ENCODE peak calls at places on chromosomes 6 and 20, in ten cellular contexts. S, Y, W, V, L, D, U, Q, P and F are unnamed samples.

GRCh38 chr6:15107644-15108382 is 138.1 kb upstream of the JARID2 start:
- DNase-seq in L (no peak), S (no peak), U (no peak), P (no peak), W (no peak), D (no peak), Q (no peak), V (no peak), Y (no peak), F (no peak)

GRCh38 chr6:14502551-14502950 is 385.0 kb downstream of the CD83 start:
- DNase-seq in W (no peak), L (peak), U (no peak), S (no peak), Y (no peak), Q (no peak), P (no peak), D (no peak), V (no peak), F (no peak)

GRCh38 chr6:106256201-106256968 is 69.2 kb downstream of the ATG5 start:
- DNase-seq in V (peak), L (peak), D (no peak), Q (no peak), U (no peak), P (no peak), W (no peak), Y (no peak), S (no peak), F (no peak)

GRCh38 chr20:46400828-46401477 is 5.5 kb downstream of the ELMO2 start:
- DNase-seq in U (no peak), W (no peak), S (peak), Y (no peak), L (peak), D (no peak), V (peak), Q (peak), P (no peak), F (peak)

GRCh38 chr6:87742106-87742505 is 40.1 kb upstream of the AKIRIN2 start:
- DNase-seq in S (peak), Q (no peak), Y (peak), P (no peak), U (no peak), V (no peak), L (no peak), D (peak), W (no peak), F (no peak)

GRCh38 chr6:86943819-86944407 is 6.6 kb downstream of the HTR1E start:
- DNase-seq in Y (no peak), U (no peak), D (no peak), W (no peak), Q (no peak), P (no peak), V (no peak), S (no peak), L (no peak), F (no peak)

GRCh38 chr6:133070410-133071043 is 170.6 kb upstream of the EYA4 start:
- DNase-seq in V (no peak), P (no peak), Y (no peak), U (no peak), W (no peak), S (no peak), Q (no peak), L (no peak), D (no peak), F (no peak)

GRCh38 chr20:38315290-38315966 is 11.5 kb downstream of the BPI start:
- DNase-seq in Y (no peak), U (no peak), V (peak), W (no peak), Q (peak), P (no peak), L (peak), D (no peak), S (no peak), F (no peak)

GRCh38 chr6:95408111-95408510 is 169.2 kb upstream of the MANEA start:
- DNase-seq in U (no peak), D (no peak), V (no peak), S (no peak), P (no peak), Y (no peak), Q (no peak), L (no peak), W (no peak), F (no peak)

GRCh38 chr6:155486795-155487294 is 31.2 kb upstream of the NOX3 start:
- DNase-seq in W (no peak), U (no peak), D (no peak), P (no peak), L (no peak), V (no peak), S (no peak), Y (no peak), Q (no peak), F (no peak)

GRCh38 chr20:35004749-35005462 is 49.2 kb downstream of the MYH7B start:
- DNase-seq in S (no peak), P (peak), Q (no peak), V (no peak), D (no peak), U (peak), W (no peak), L (no peak), Y (no peak), F (no peak)

GRCh38 chr6:12026120-12026519 is 14.0 kb downstream of the HIVEP1 start:
- DNase-seq in W (no peak), L (no peak), D (no peak), U (no peak), S (no peak), Q (peak), V (no peak), P (no peak), Y (no peak), F (no peak)

GRCh38 chr20:20702330-20703245 is 9.9 kb downstream of the RALGAPA2 start:
- DNase-seq in S (no peak), U (no peak), Y (no peak), V (no peak), W (no peak), L (no peak), P (no peak), D (no peak), Q (no peak), F (no peak)

GRCh38 chr20:20697325-20697845 is 15.1 kb downstream of the RALGAPA2 start:
- DNase-seq in L (no peak), Y (no peak), Q (no peak), D (no peak), P (no peak), W (no peak), V (no peak), U (no peak), S (no peak), F (no peak)

GRCh38 chr20:20699917-20700316 is 12.5 kb downstream of the RALGAPA2 start:
- DNase-seq in S (no peak), D (no peak), L (no peak), Y (no peak), V (no peak), U (no peak), W (no peak), P (no peak), Q (no peak), F (no peak)

GRCh38 chr20:20695250-20695816 is 17.1 kb downstream of the RALGAPA2 start:
- DNase-seq in P (no peak), S (no peak), W (no peak), D (no peak), L (no peak), V (no peak), Y (no peak), U (no peak), Q (no peak), F (no peak)

GRCh38 chr20:20699144-20699543 is 13.3 kb downstream of the RALGAPA2 start:
- DNase-seq in P (no peak), Y (no peak), S (no peak), W (no peak), U (no peak), V (no peak), D (no peak), Q (no peak), L (peak), F (no peak)
- TF ChIP-seq CTCF in P (no peak), Y (no peak), S (no peak), W (no peak), U (no peak), V (no peak), D (no peak), Q (no peak), L (no peak), F (no peak)

DNA sequence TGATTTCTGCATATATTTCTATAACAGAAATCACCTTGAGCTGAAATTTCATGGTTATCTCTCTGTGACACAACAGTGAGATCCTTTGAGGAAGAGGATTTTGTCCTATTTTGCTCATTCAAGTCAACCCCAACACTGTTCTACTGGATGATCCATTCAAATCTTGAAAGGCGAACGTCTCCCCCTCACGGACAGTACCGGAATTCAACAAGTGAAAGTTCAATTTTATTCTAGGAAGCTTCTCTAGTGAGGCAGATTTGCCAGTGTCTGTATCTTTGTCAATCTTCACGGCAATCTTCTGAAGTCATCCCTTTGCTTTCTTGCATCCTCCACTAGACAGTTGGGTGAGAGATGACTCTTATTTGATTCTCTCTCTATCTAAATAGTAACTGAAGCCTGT is 91.7 kb upstream of the PDE7B start:
- DNase-seq in S (peak), V (no peak), P (no peak), Y (no peak), L (peak), Q (peak), U (no peak), W (no peak), D (no peak), F (no peak)
- TF ChIP-seq CTCF in S (no peak), V (no peak), P (no peak), Y (no peak), L (peak), Q (peak), U (no peak), W (no peak), D (no peak), F (no peak)

GRCh38 chr6:2749972-2750600 is 636 bp downstream of the MYLK4 start:
- DNase-seq in V (peak), P (no peak), W (peak), Q (peak), Y (peak), D (peak), L (peak), S (peak), U (peak), F (peak)
- TF ChIP-seq CTCF in V (peak), P (peak), W (peak), Q (peak), Y (peak), D (peak), L (peak), S (peak), U (peak), F (peak)

DNA sequence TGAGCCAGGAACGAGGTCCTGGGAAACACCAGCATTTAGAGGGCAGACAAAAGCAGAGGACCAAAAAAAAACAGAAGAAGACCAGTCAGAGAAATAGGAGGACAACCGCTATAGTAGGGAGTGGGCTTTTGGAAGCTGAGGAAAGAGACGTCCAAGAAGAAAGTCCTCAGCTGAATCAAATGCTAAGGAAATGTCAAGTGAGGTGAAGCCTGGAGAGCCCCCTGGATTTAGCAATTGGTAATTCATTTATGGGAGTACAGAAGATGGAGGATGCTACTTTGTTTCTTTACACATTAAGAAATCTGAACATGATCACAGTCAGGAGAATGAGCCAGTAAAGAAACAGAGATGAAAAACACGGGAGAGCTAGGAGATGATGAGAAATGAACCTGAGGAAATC is 41.1 kb downstream of the LRP11 start:
- DNase-seq in W (no peak), U (no peak), S (no peak), D (no peak), P (no peak), L (no peak), Y (no peak), V (no peak), Q (no peak), F (no peak)
- TF ChIP-seq CTCF in W (no peak), U (no peak), S (no peak), D (no peak), P (no peak), L (no peak), Y (no peak), V (peak), Q (peak), F (no peak)

GRCh38 chr6:71444222-71444621 is 155.6 kb downstream of the OGFRL1 start:
- DNase-seq in Q (no peak), W (no peak), L (peak), V (no peak), P (no peak), D (no peak), Y (no peak), U (no peak), S (no peak), F (no peak)
- TF ChIP-seq CTCF in Q (no peak), W (no peak), L (peak), V (no peak), P (peak), D (no peak), Y (no peak), U (no peak), S (no peak), F (no peak)

DNA sequence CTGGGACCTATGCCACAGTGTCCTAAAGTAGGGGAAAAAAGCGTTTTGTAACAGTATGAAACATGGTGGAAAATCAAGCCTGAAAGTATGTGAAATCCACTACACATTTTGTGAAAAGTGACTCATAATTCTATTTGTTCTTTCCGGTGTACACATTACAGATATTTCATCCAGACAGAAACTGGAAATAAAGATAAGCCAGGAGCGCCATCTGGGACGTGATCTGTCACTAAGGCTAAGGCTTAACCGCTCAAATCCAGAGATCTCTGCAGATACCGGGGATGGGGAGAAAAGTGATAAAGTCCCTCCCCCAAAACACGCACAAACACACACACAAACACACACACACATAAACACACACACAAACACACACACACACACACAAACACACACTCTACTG is 26.6 kb upstream of the SRSF6 start:
- DNase-seq in Y (no peak), V (no peak), W (no peak), U (no peak), P (no peak), Q (peak), D (no peak), S (no peak), L (no peak), F (no peak)
- TF ChIP-seq CTCF in Y (no peak), V (no peak), W (no peak), U (no peak), P (no peak), Q (no peak), D (no peak), S (no peak), L (no peak), F (no peak)

GRCh38 chr6:5507056-5507722 is 245.9 kb downstream of the FARS2 start:
- DNase-seq in U (no peak), D (no peak), P (no peak), L (no peak), Y (peak), V (no peak), W (no peak), Q (no peak), S (peak), F (no peak)
- TF ChIP-seq CTCF in U (no peak), D (no peak), P (no peak), L (no peak), Y (no peak), V (no peak), W (no peak), Q (no peak), S (no peak), F (no peak)

GRCh38 chr6:50956014-50956413 is 137.3 kb downstream of the TFAP2B start:
- DNase-seq in U (no peak), W (no peak), S (no peak), V (no peak), Y (no peak), L (no peak), D (no peak), P (no peak), Q (no peak), F (no peak)

GRCh38 chr6:50958148-50958547 is 139.5 kb downstream of the TFAP2B start:
- DNase-seq in S (no peak), P (no peak), U (no peak), W (no peak), V (no peak), Y (no peak), L (no peak), Q (no peak), D (no peak), F (no peak)

DNA sequence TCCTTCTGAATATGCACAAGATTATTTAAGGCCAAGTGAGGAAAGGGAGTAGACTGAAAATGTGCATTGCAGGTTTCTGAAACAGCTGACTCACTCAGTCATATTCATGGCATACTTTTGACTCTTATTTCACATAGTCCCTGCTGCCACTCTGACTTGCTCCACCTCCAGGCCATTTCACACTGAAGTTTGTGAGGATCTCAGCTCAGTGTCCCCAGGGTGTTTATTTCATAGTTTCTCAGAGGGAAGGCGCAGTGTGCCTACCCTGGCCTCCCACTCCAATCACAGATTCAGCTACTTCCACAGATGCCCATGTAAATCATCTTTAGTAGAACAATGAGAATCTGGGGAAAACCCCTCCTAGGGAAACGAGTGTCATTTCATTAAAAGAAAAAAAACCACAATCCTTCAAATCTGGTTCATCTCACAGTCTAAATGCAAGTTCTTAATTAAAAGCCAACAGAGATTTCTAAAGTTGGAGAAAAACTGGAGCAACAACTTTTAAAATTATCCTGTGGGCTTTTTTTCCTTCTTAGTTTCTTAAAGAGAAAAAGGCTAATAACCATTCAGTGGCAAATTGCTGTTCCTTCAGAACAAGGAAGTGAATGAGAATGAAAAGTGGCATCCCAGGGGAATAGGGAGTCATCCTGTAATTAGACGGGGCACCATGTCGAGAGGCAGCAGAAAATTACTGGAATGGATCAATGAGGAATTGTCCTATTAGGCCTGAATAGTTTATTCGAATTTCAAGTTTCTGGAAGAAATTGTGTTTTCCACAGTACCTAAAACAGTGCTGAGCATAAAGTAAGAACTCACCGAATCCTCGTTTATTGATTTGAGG is 133.6 kb downstream of the TFAP2B start:
- DNase-seq in S (no peak), Q (no peak), U (no peak), L (peak), D (no peak), W (no peak), Y (no peak), V (no peak), P (no peak), F (no peak)
- TF ChIP-seq CTCF in S (no peak), Q (no peak), U (no peak), L (peak), D (no peak), W (no peak), Y (no peak), V (no peak), P (no peak), F (no peak)

DNA sequence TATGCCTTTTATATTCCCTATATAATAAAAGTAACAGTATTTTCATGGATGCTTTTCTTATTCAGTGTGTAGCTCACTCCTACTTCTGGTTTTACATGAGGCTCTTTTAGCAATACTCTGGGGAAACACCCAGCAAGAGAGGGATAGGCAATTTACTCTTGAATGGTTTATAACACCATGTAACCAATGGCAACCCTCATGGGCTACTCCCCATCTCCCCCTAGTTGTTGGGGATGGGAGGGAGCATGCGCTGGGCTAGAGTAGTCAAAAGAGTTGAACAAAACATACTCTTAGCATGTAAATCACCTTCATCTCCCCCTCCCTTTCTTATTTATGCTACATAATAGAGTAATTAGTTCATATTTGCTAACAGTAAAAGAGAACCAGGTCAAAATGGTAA is 140.1 kb upstream of the LRFN2 start:
- DNase-seq in S (no peak), Y (no peak), P (no peak), V (no peak), D (no peak), Q (no peak), U (no peak), L (no peak), W (no peak), F (no peak)
- TF ChIP-seq CTCF in S (no peak), Y (no peak), P (no peak), V (no peak), D (no peak), Q (no peak), U (no peak), L (no peak), W (no peak), F (no peak)

GRCh38 chr6:137134483-137134882 is 39.0 kb downstream of the IL22RA2 start:
- DNase-seq in Y (no peak), V (no peak), Q (no peak), L (no peak), P (no peak), U (no peak), S (no peak), D (no peak), W (no peak), F (no peak)

GRCh38 chr6:137133136-137133535 is 40.3 kb downstream of the IL22RA2 start:
- DNase-seq in Q (no peak), Y (no peak), V (no peak), L (no peak), D (no peak), S (no peak), W (no peak), U (no peak), P (no peak), F (no peak)

GRCh38 chr6:137136065-137136464 is 37.4 kb downstream of the IL22RA2 start:
- DNase-seq in U (no peak), L (peak), V (no peak), D (no peak), P (no peak), Q (peak), S (no peak), W (no peak), Y (no peak), F (no peak)
- TF ChIP-seq CTCF in U (no peak), L (peak), V (peak), D (no peak), P (peak), Q (peak), S (no peak), W (no peak), Y (no peak), F (peak)